ENCODE peak calls at places on chromosomes 16 and 17, in nine cellular contexts. Y is esophagus squamous epithelium, S is GM23338, Q is endodermal cell, C is MM.1S, B is heart left ventricle, M is mesenchymal stem cell, P is lower lobe of right lung, H is thoracic aorta. G is an unnamed sample.

GRCh38 chr17:44235583-44235936 is 16.1 kb upstream of the UBTF start:
- DNase-seq in P (no peak), M (no peak), Y (no peak), H (no peak), C (no peak), S (no peak), B (no peak), Q (no peak), G (no peak)

GRCh38 chr16:75383141-75383540 is 50.2 kb downstream of the CFDP1 start:
- DNase-seq in S (no peak), M (no peak), B (no peak), H (no peak), Q (no peak), P (no peak), Y (no peak), C (no peak), G (no peak)

GRCh38 chr16:61366006-61366405 is 670.2 kb downstream of the CDH8 start:
- DNase-seq in Y (no peak), P (no peak), Q (no peak), B (no peak), H (no peak), S (peak; percentile 38), C (no peak), M (no peak), G (no peak)

GRCh38 chr17:7208754-7209460 is 10.7 kb downstream of the DLG4 start:
- DNase-seq in C (no peak), Y (no peak), B (no peak), S (no peak), P (no peak), H (no peak), M (no peak), Q (no peak), G (peak; percentile 33)

GRCh38 chr17:81049372-81049911 is 14.5 kb downstream of the BAIAP2 start:
- DNase-seq in H (no peak), C (no peak), B (no peak), S (no peak), P (no peak), Q (no peak), M (peak; percentile 21), Y (no peak), G (no peak)

GRCh38 chr16:11097094-11097781 is 152.9 kb downstream of the CLEC16A start:
- DNase-seq in C (no peak), B (no peak), H (no peak), P (no peak), S (no peak), Q (no peak), Y (no peak), M (no peak), G (no peak)

GRCh38 chr16:53821487-53821886 is 117.5 kb downstream of the FTO start:
- DNase-seq in Q (no peak), Y (no peak), C (no peak), S (no peak), M (peak; percentile 22), B (no peak), P (no peak), H (no peak), G (no peak)

GRCh38 chr17:79801156-79802038 is 4.5 kb upstream of the CBX8 start:
- DNase-seq in C (no peak), P (no peak), H (no peak), B (no peak), Y (no peak), Q (peak; percentile 55), M (no peak), S (peak; percentile 53), G (no peak)

DNA sequence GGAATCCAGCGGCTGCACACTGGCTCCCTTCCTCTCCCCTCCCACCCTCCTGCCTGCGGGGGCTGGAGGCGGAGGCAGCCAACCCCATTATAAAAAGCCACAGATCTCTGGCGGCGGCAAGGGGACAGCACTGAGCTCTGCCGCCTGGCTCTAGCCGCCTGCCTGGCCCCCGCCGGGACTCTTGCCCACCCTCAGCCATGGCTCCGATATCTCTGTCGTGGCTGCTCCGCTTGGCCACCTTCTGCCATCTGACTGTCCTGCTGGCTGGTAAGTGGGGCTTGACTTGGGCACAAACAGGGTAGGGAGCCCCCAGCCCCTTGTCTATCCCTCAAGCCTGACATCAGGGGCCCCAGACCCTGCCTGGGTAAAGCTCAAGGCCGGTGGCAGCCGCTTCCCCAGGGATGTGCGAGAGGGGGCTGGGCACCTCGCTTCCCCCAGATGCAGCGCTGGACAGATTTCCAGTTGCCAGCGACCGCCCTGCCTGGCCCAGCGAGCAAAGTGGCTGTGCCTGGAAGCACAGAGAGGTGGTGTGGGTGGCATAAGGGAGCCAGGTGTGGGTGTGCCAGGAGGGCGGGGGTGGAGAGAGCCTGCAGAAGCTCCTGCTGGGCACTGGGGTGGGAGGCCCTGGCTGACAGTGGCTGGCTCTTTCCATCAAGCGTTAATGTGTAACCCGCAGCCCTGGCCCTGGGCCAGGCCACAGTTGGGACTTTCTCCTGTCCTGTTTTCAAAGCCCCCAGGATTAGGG is at the start of gene CX3CL1:
- DNase-seq in Y (no peak), P (peak; percentile 62), Q (peak; percentile 91), H (no peak), C (no peak), S (peak; percentile 81), M (peak; percentile 62), B (peak; percentile 84), G (peak; percentile 90)
- H3K4me3 ChIP-seq in Y (peak within 1 kb of the TSS; percentile 66), P (peak within 1 kb of the TSS; percentile 62), Q (no peak within 1 kb of the TSS), H (peak within 1 kb of the TSS; percentile 85), C (no peak within 1 kb of the TSS), S (peak within 1 kb of the TSS; percentile 46), M (peak within 1 kb of the TSS; percentile 33), B (peak within 1 kb of the TSS; percentile 62), G (peak within 1 kb of the TSS; percentile 55)

GRCh38 chr17:63675607-63676539 is 24.1 kb downstream of the LIMD2 start:
- DNase-seq in P (peak; percentile 86), Q (peak; percentile 71), Y (no peak), S (peak; percentile 19), H (peak; percentile 67), B (peak; percentile 87), C (no peak), M (peak; percentile 86), G (peak; percentile 86)

GRCh38 chr17:63679214-63679613 is 20.7 kb downstream of the LIMD2 start:
- DNase-seq in Q (peak; percentile 83), Y (no peak), C (no peak), M (no peak), B (no peak), S (peak; percentile 60), H (no peak), P (no peak), G (no peak)

GRCh38 chr17:63680700-63681099 is 19.2 kb downstream of the LIMD2 start:
- DNase-seq in C (no peak), M (no peak), H (no peak), Q (no peak), B (no peak), S (no peak), P (no peak), Y (no peak), G (no peak)

GRCh38 chr17:63676540-63676933 is 23.4 kb downstream of the LIMD2 start:
- DNase-seq in P (no peak), Y (no peak), Q (no peak), M (no peak), H (no peak), C (no peak), S (no peak), B (no peak), G (no peak)

DNA sequence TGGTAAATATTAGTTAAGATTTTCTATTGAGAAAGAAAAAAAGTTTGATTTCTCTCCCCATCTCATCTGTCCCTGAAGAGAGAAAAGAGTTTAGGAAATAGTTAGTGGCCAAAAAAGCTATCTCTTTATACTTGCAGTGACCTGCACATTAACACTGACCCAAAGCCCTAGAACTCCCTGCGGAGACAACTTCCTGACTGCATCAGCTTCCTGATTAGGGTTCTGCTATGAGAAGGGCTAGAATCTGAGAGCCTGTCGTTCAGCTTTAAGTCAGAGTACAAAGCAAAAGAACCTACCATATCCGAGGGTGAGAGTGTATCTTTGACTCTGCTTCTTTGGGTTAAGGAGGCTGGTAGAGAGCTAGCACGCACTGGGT is 24.7 kb downstream of the LIMD2 start:
- DNase-seq in C (no peak), B (peak; percentile 55), P (no peak), Y (no peak), M (peak; percentile 33), S (peak; percentile 68), Q (peak; percentile 83), H (no peak), G (no peak)
- H3K27ac ChIP-seq in C (no peak overlapping the region), B (peak overlapping the region; percentile 78), P (peak overlapping the region; percentile 76), Y (peak overlapping the region; percentile 75), M (peak overlapping the region; percentile 40), S (peak overlapping the region; percentile 84), Q (no peak overlapping the region), H (peak overlapping the region; percentile 86), G (peak overlapping the region; percentile 88)

DNA sequence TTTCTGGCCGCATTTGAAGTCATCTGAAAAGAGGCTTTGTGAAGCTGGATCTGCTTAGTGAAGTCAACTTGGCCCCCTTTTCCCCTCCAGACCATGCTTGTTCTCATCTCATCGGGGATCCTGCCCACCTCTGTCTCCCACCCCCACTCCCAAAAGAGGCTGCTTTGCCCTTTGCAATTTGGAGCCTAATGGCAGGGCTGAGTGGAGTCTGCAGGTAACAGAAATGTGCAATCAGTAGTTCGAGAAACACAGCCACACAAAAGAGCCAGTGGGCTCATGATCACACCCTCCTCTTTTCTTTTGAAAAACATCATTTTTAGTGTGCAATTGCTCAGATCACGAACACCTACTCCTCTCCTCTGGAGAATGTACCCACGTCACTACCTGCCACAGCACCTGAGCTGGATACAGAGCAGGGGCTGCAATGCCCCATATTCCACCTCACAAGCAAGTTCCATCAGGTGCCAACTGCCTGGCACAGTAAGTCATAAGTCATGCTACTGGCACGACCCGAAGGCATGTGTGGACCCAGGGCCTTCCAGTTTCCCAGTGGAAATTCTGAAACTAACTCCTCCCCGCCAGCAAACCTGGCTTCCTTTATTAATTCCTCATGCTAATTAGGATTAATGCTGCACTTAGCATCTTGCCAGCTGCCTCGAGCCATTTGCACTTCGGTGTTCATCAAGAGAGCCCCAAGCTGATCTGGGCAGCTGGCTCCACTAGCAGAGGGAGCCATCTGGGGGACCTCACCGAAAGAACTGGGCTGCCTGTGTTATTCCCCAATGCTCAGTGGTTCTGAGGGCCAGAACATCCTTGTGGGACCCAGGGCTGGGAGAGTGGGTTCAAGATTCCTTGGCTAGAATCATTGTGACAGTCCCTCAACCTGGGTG is 2.3 kb downstream of the CACNG4 start:
- DNase-seq in B (no peak), P (no peak), S (no peak), M (no peak), C (no peak), Y (no peak), H (no peak), Q (no peak), G (no peak)
- H3K27me3 ChIP-seq in B (peaks cover 22% of the 10 kb centered on the region), P (peaks cover 58% of the 10 kb centered on the region), S (peaks cover 45% of the 10 kb centered on the region), M (peaks cover 84% of the 10 kb centered on the region), C (peaks cover 53% of the 10 kb centered on the region), Y (peaks cover 99% of the 10 kb centered on the region), H (no peaks in the 10 kb centered on the region), Q (peaks cover 71% of the 10 kb centered on the region), G (no peaks in the 10 kb centered on the region)

GRCh38 chr16:2520784-2521577 is 810 bp downstream of the AMDHD2 start:
- DNase-seq in P (peak; percentile 68), S (peak; percentile 60), Q (peak; percentile 70), H (no peak), M (peak; percentile 57), B (peak; percentile 23), C (peak; percentile 78), Y (no peak), G (peak; percentile 76)

GRCh38 chr16:2517954-2518605 is 2.1 kb upstream of the AMDHD2 start:
- DNase-seq in Y (no peak), B (no peak), C (no peak), M (no peak), P (no peak), S (no peak), Q (no peak), H (no peak), G (peak; percentile 54)

GRCh38 chr16:2519711-2520080 is 475 bp upstream of the AMDHD2 start:
- DNase-seq in S (no peak), B (no peak), Q (no peak), C (no peak), H (no peak), P (no peak), M (no peak), Y (no peak), G (peak; percentile 80)

GRCh38 chr16:2520097-2520783 is at the start of gene AMDHD2:
- DNase-seq in S (peak; percentile 97), Y (peak; percentile 55), M (peak; percentile 93), H (peak; percentile 77), C (peak; percentile 89), P (peak; percentile 95), B (peak; percentile 94), Q (peak; percentile 95), G (peak; percentile 97)

GRCh38 chr16:2518823-2519710 is 1.1 kb upstream of the AMDHD2 start:
- DNase-seq in C (no peak), S (no peak), B (peak; percentile 21), Y (no peak), M (no peak), P (peak; percentile 57), H (no peak), Q (no peak), G (peak; percentile 72)
- H3K4me3 ChIP-seq in C (no peak overlapping the region), S (no peak overlapping the region), B (peak overlapping the region; percentile 58), Y (peak overlapping the region; percentile 85), M (peak overlapping the region; percentile 44), P (peak overlapping the region; percentile 76), H (peak overlapping the region; percentile 70), Q (no peak overlapping the region), G (no peak overlapping the region)